ENCODE peak calls at places on chromosome 21, in eight cellular contexts. Z is hepatocyte, O is sigmoid colon, S is GOT3, B is mucosa of gallbladder, L is NB4, T is kidney epithelial cell, W is aorta. P is an unnamed sample.

GRCh38 chr21:44802396-44803153 is 955 bp upstream of the UBE2G2 start:
- DNase-seq in L (peak), S (no peak), Z (peak), W (no peak), B (no peak), T (no peak), O (no peak), P (no peak)

GRCh38 chr21:42413500-42413899 is 9.8 kb downstream of the UBASH3A start:
- DNase-seq in S (no peak), Z (no peak), O (no peak), B (no peak), L (no peak), T (no peak), W (no peak), P (no peak)

GRCh38 chr21:18603246-18603645 is 199.7 kb upstream of the TMPRSS15 start:
- DNase-seq in S (no peak), W (no peak), T (no peak), B (no peak), Z (no peak), O (no peak), L (no peak), P (no peak)

GRCh38 chr21:45304945-45305344 is 17.2 kb upstream of the POFUT2 start:
- DNase-seq in W (no peak), B (no peak), Z (no peak), S (no peak), T (no peak), O (peak), L (no peak), P (peak)

GRCh38 chr21:37166733-37167132 is 93.7 kb downstream of the TTC3 start:
- DNase-seq in B (no peak), S (no peak), O (no peak), Z (peak), T (no peak), L (peak), W (no peak), P (no peak)

GRCh38 chr21:16124397-16125130 is 394.8 kb downstream of the USP25 start:
- DNase-seq in B (no peak), S (no peak), T (peak), W (no peak), Z (peak), O (no peak), L (no peak), P (no peak)

GRCh38 chr21:30831194-30831765 is 1.7 kb upstream of the KRTAP7-1 start:
- DNase-seq in T (no peak), S (no peak), B (no peak), L (peak), W (no peak), O (no peak), Z (peak), P (peak)

GRCh38 chr21:33025106-33025470 is 647 bp upstream of the OLIG2 start:
- DNase-seq in S (no peak), B (no peak), T (no peak), Z (no peak), W (no peak), O (no peak), L (peak), P (peak)

GRCh38 chr21:18384771-18385170 is 18.8 kb downstream of the TMPRSS15 start:
- DNase-seq in T (no peak), W (no peak), S (no peak), O (no peak), L (peak), Z (peak), B (no peak), P (no peak)

GRCh38 chr21:42539931-42540343 is 26.3 kb downstream of the SLC37A1 start:
- DNase-seq in B (no peak), T (no peak), Z (no peak), W (no peak), S (no peak), L (peak), O (peak), P (no peak)

GRCh38 chr21:35045539-35046222 is 3.4 kb downstream of the RUNX1 start:
- DNase-seq in L (no peak), B (no peak), Z (no peak), W (no peak), T (no peak), S (no peak), O (no peak), P (peak)

GRCh38 chr21:16388911-16389515 is 659.2 kb downstream of the USP25 start:
- DNase-seq in W (no peak), S (no peak), B (no peak), Z (no peak), T (no peak), L (no peak), O (no peak), P (peak)

GRCh38 chr21:35198004-35198403 is 148.9 kb upstream of the RUNX1 start:
- DNase-seq in O (no peak), Z (peak), L (no peak), T (peak), W (no peak), B (no peak), S (no peak), P (peak)

GRCh38 chr21:42523941-42524340 is 10.3 kb downstream of the SLC37A1 start:
- DNase-seq in T (no peak), L (no peak), O (peak), B (no peak), Z (peak), S (no peak), W (no peak), P (no peak)

GRCh38 chr21:19864456-19864855 is 1133.8 kb upstream of the NCAM2 start:
- DNase-seq in Z (no peak), B (no peak), L (no peak), T (no peak), W (no peak), O (no peak), S (no peak), P (no peak)

GRCh38 chr21:42514883-42515228 is 1.2 kb downstream of the SLC37A1 start:
- DNase-seq in W (no peak), S (no peak), T (no peak), B (no peak), L (no peak), O (no peak), Z (no peak), P (no peak)

GRCh38 chr21:45523411-45524101 is 18.7 kb downstream of the SLC19A1 start:
- DNase-seq in B (no peak), W (peak), L (no peak), S (no peak), O (peak), T (no peak), Z (no peak), P (peak)

GRCh38 chr21:45601551-45601950 is 42.0 kb upstream of the PCBP3 start:
- DNase-seq in B (no peak), Z (no peak), W (no peak), T (no peak), O (no peak), S (no peak), L (no peak), P (peak)

GRCh38 chr21:14766241-14766640 is 220.1 kb upstream of the SAMSN1 start:
- DNase-seq in L (no peak), W (no peak), T (no peak), S (no peak), O (no peak), B (no peak), Z (no peak), P (no peak)

GRCh38 chr21:37348664-37349063 is 17.9 kb upstream of the DYRK1A start:
- DNase-seq in W (no peak), Z (no peak), B (no peak), L (peak), T (no peak), S (no peak), O (no peak), P (no peak)

GRCh38 chr21:35178812-35179211 is 129.7 kb upstream of the RUNX1 start:
- DNase-seq in W (no peak), Z (no peak), T (no peak), S (no peak), L (no peak), B (no peak), O (no peak), P (no peak)

GRCh38 chr21:17802568-17802967 is 16.6 kb downstream of the C21orf91 start:
- DNase-seq in T (peak), Z (no peak), W (no peak), L (no peak), S (no peak), O (no peak), B (no peak), P (no peak)

GRCh38 chr21:42654913-42655796 is 1.7 kb downstream of the PDE9A start:
- DNase-seq in T (no peak), Z (no peak), S (no peak), W (no peak), L (no peak), O (no peak), B (no peak), P (no peak)

GRCh38 chr21:41403331-41403730 is 22.7 kb upstream of the MX1 start:
- DNase-seq in Z (no peak), W (no peak), B (no peak), T (no peak), S (no peak), O (no peak), L (no peak), P (no peak)

GRCh38 chr21:39033878-39034589 is 149.2 kb downstream of the PSMG1 start:
- DNase-seq in L (no peak), S (no peak), T (no peak), W (no peak), Z (peak), O (peak), B (peak), P (no peak)

GRCh38 chr21:18041012-18041411 is 203.6 kb upstream of the CHODL start:
- DNase-seq in Z (peak), O (no peak), L (peak), W (no peak), S (no peak), B (no peak), T (no peak), P (peak)

GRCh38 chr21:26572668-26573381 is at the start of gene CYYR1:
- DNase-seq in O (no peak), Z (peak), S (no peak), L (no peak), T (no peak), B (no peak), W (no peak), P (peak)

GRCh38 chr21:39181205-39181818 is 1.9 kb downstream of the PSMG1 start:
- DNase-seq in S (no peak), W (no peak), L (no peak), T (no peak), B (no peak), O (no peak), Z (no peak), P (no peak)